ENCODE peak calls at places on chromosome 7, in eight cellular contexts. C is HEK293T; Q is caudate nucleus; A is fibroblast of gingiva; L is iPS-NIHi11; H is cardiac fibroblast; S is breast epithelium; G is stimulated activated CD8-positive, alpha-beta memory T cell treated with anti-CD3 and anti-CD28 coated beads, Interleukin-4, amount 100 ng/mL, for 4 hours. J is an unnamed sample.

GRCh38 chr7:108268200-108268820 is 138.1 kb upstream of the LAMB4 start:
- DNase-seq in C (no peak), Q (no peak), A (no peak), L (no peak), H (peak; percentile 31), S (no peak), G (no peak), J (no peak)

GRCh38 chr7:107958764-107959526 is 44.0 kb downstream of the LAMB1 start:
- DNase-seq in C (no peak), Q (no peak), A (peak; percentile 97), L (no peak), H (peak; percentile 87), S (no peak), G (no peak), J (peak; percentile 100)

GRCh38 chr7:33157781-33158180 is 28.4 kb downstream of the BBS9 start:
- DNase-seq in C (no peak), Q (no peak), A (peak; percentile 71), L (no peak), H (no peak), S (no peak), G (no peak), J (no peak)

GRCh38 chr7:82015751-82016150 is 245.9 kb upstream of the HGF start:
- DNase-seq in C (no peak), Q (no peak), A (no peak), L (no peak), H (no peak), S (no peak), G (no peak), J (peak; percentile 34)

GRCh38 chr7:24123061-24123460 is 160.9 kb upstream of the NPY start:
- DNase-seq in C (no peak), Q (no peak), A (peak; percentile 9), L (no peak), H (peak; percentile 1), S (no peak), G (no peak), J (peak; percentile 76)

GRCh38 chr7:98126311-98127142 is 19.9 kb downstream of the LMTK2 start:
- DNase-seq in C (no peak), Q (no peak), A (no peak), L (no peak), H (no peak), S (no peak), G (no peak), J (peak; percentile 51)

GRCh38 chr7:47479821-47480575 is 101.9 kb downstream of the TNS3 start:
- DNase-seq in C (no peak), Q (no peak), A (no peak), L (no peak), H (no peak), S (no peak), G (no peak), J (no peak)

GRCh38 chr7:5695037-5695708 is 86.3 kb downstream of the RNF216 start:
- DNase-seq in C (no peak), Q (peak; percentile 24), A (peak; percentile 93), L (no peak), H (peak; percentile 78), S (no peak), G (peak; percentile 50), J (peak; percentile 88)

GRCh38 chr7:123871998-123872867 is 27.3 kb downstream of the HYAL4 start:
- DNase-seq in C (peak; percentile 47), Q (no peak), A (peak; percentile 7), L (peak; percentile 41), H (peak; percentile 73), S (no peak), G (no peak), J (peak; percentile 48)

GRCh38 chr7:107609861-107610260 is 29.8 kb downstream of the BCAP29 start:
- DNase-seq in C (no peak), Q (no peak), A (no peak), L (no peak), H (peak; percentile 67), S (no peak), G (no peak), J (no peak)

GRCh38 chr7:1697499-1698125 is 27.5 kb downstream of the ELFN1 start:
- DNase-seq in C (no peak), Q (no peak), A (no peak), L (no peak), H (no peak), S (peak; percentile 43), G (no peak), J (no peak)

GRCh38 chr7:112182749-112183148 is 23.4 kb downstream of the DOCK4 start:
- DNase-seq in C (no peak), Q (peak; percentile 75), A (no peak), L (no peak), H (no peak), S (no peak), G (no peak), J (no peak)

J was measured in amniotic epithelial cell.